ENCODE peak calls at places on chromosome 21, in five cellular contexts. One of them, this sample, is unnamed.

GRCh38 chr21:34968414-34969333 is 80.4 kb downstream of the RUNX1 start:
- DNase-seq in HepG2: peak
- DNase-seq in K562: no peak
- DNase-seq in GM12878: no peak
- DNase-seq in H1: no peak
- DNase-seq in this sample: no peak

GRCh38 chr21:17195965-17196364 is 316.9 kb upstream of the CXADR start:
- DNase-seq in K562: no peak
- DNase-seq in HepG2: no peak
- DNase-seq in H1: no peak
- DNase-seq in GM12878: no peak
- DNase-seq in this sample: no peak

GRCh38 chr21:34761758-34762330 is 93.0 kb downstream of the CLIC6 start:
- DNase-seq in K562: no peak
- DNase-seq in H1: no peak
- DNase-seq in GM12878: no peak
- DNase-seq in HepG2: no peak
- DNase-seq in this sample: no peak

GRCh38 chr21:46060596-46061061 is 37.3 kb upstream of the COL6A2 start:
- DNase-seq in H1: no peak
- DNase-seq in K562: no peak
- DNase-seq in HepG2: no peak
- DNase-seq in GM12878: no peak
- DNase-seq in this sample: peak

GRCh38 chr21:46323227-46323709 is 402 bp downstream of the C21orf58 start:
- DNase-seq in GM12878: no peak
- DNase-seq in K562: no peak
- DNase-seq in H1: no peak
- DNase-seq in HepG2: no peak
- DNase-seq in this sample: no peak

GRCh38 chr21:33767236-33767635 is 124.9 kb downstream of the ITSN1 start:
- DNase-seq in K562: no peak
- DNase-seq in GM12878: no peak
- DNase-seq in H1: no peak
- DNase-seq in HepG2: no peak
- DNase-seq in this sample: no peak

GRCh38 chr21:45970674-45971486 is 10.7 kb upstream of the COL6A1 start:
- DNase-seq in GM12878: no peak
- DNase-seq in K562: peak
- DNase-seq in HepG2: peak
- DNase-seq in H1: peak
- DNase-seq in this sample: peak

GRCh38 chr21:38322551-38322950 is 65.8 kb downstream of the KCNJ15 start:
- DNase-seq in K562: no peak
- DNase-seq in GM12878: no peak
- DNase-seq in HepG2: no peak
- DNase-seq in H1: no peak
- DNase-seq in this sample: no peak

GRCh38 chr21:33265664-33266049 is 510 bp upstream of the IL10RB start:
- DNase-seq in GM12878: peak
- DNase-seq in H1: no peak
- DNase-seq in HepG2: no peak
- DNase-seq in K562: peak
- DNase-seq in this sample: no peak

GRCh38 chr21:38804617-38805281 is 980 bp upstream of the ETS2 start:
- DNase-seq in K562: peak
- DNase-seq in H1: peak
- DNase-seq in GM12878: no peak
- DNase-seq in HepG2: no peak
- DNase-seq in this sample: no peak

GRCh38 chr21:37423103-37423502 is 56.5 kb downstream of the DYRK1A start:
- DNase-seq in HepG2: no peak
- DNase-seq in K562: no peak
- DNase-seq in GM12878: no peak
- DNase-seq in H1: no peak
- DNase-seq in this sample: no peak

GRCh38 chr21:33236799-33237198 is 7.1 kb downstream of the IFNAR2 start:
- DNase-seq in GM12878: no peak
- DNase-seq in K562: no peak
- DNase-seq in HepG2: no peak
- DNase-seq in H1: no peak
- DNase-seq in this sample: no peak

GRCh38 chr21:16587671-16588379 is 858.0 kb downstream of the USP25 start:
- DNase-seq in K562: no peak
- DNase-seq in HepG2: no peak
- DNase-seq in GM12878: no peak
- DNase-seq in H1: no peak
- DNase-seq in this sample: no peak

GRCh38 chr21:39105341-39105765 is 77.9 kb downstream of the PSMG1 start:
- DNase-seq in HepG2: peak
- DNase-seq in GM12878: no peak
- DNase-seq in H1: no peak
- DNase-seq in K562: no peak
- DNase-seq in this sample: no peak

GRCh38 chr21:40095477-40095876 is 228.2 kb downstream of the PCP4 start:
- DNase-seq in K562: no peak
- DNase-seq in H1: no peak
- DNase-seq in HepG2: no peak
- DNase-seq in GM12878: no peak
- DNase-seq in this sample: no peak

GRCh38 chr21:28485301-28486022 is 507.2 kb downstream of the LTN1 start:
- DNase-seq in K562: no peak
- DNase-seq in H1: no peak
- DNase-seq in GM12878: no peak
- DNase-seq in HepG2: no peak
- DNase-seq in this sample: no peak

GRCh38 chr21:26096972-26097371 is 73.6 kb downstream of the APP start:
- DNase-seq in K562: no peak
- DNase-seq in GM12878: no peak
- DNase-seq in H1: no peak
- DNase-seq in HepG2: no peak
- DNase-seq in this sample: no peak

GRCh38 chr21:38211321-38211720 is 45.5 kb upstream of the KCNJ15 start:
- DNase-seq in K562: no peak
- DNase-seq in H1: no peak
- DNase-seq in GM12878: no peak
- DNase-seq in HepG2: no peak
- DNase-seq in this sample: no peak

GRCh38 chr21:43854773-43855633 is 10.0 kb upstream of the AGPAT3 start:
- DNase-seq in HepG2: no peak
- DNase-seq in GM12878: peak
- DNase-seq in K562: peak
- DNase-seq in H1: no peak
- DNase-seq in this sample: no peak

GRCh38 chr21:39441502-39442475 is 3.8 kb downstream of the LCA5L start:
- DNase-seq in K562: peak
- DNase-seq in HepG2: peak
- DNase-seq in GM12878: no peak
- DNase-seq in H1: no peak
- DNase-seq in this sample: peak

GRCh38 chr21:38319781-38320180 is 63.0 kb downstream of the KCNJ15 start:
- DNase-seq in H1: no peak
- DNase-seq in HepG2: no peak
- DNase-seq in GM12878: no peak
- DNase-seq in K562: no peak
- DNase-seq in this sample: no peak

GRCh38 chr21:25583370-25584133 is 23.7 kb downstream of the MRPL39 start:
- DNase-seq in GM12878: no peak
- DNase-seq in K562: no peak
- DNase-seq in H1: no peak
- DNase-seq in HepG2: no peak
- DNase-seq in this sample: no peak

GRCh38 chr21:17598437-17598836 is 14.3 kb downstream of the BTG3 start:
- DNase-seq in GM12878: no peak
- DNase-seq in H1: no peak
- DNase-seq in HepG2: no peak
- DNase-seq in K562: no peak
- DNase-seq in this sample: no peak

GRCh38 chr21:28633803-28634572 is 358.7 kb downstream of the LTN1 start:
- DNase-seq in K562: no peak
- DNase-seq in H1: no peak
- DNase-seq in GM12878: no peak
- DNase-seq in HepG2: no peak
- DNase-seq in this sample: no peak

GRCh38 chr21:33364830-33365229 is 38.4 kb upstream of the IFNGR2 start:
- DNase-seq in HepG2: no peak
- DNase-seq in GM12878: no peak
- DNase-seq in K562: no peak
- DNase-seq in H1: no peak
- DNase-seq in this sample: no peak

GRCh38 chr21:38486221-38486620 is 12.1 kb downstream of the ERG start:
- DNase-seq in HepG2: no peak
- DNase-seq in K562: no peak
- DNase-seq in H1: no peak
- DNase-seq in GM12878: no peak
- DNase-seq in this sample: no peak

GRCh38 chr21:30044447-30045064 is 104.8 kb upstream of the GRIK1 start:
- DNase-seq in H1: peak
- DNase-seq in GM12878: no peak
- DNase-seq in K562: peak
- DNase-seq in HepG2: peak
- DNase-seq in this sample: peak

GRCh38 chr21:15367061-15367626 is 302.3 kb upstream of the NRIP1 start:
- DNase-seq in HepG2: no peak
- DNase-seq in K562: no peak
- DNase-seq in GM12878: no peak
- DNase-seq in H1: no peak
- DNase-seq in this sample: no peak
- TF ChIP-seq CEBPB in HepG2: no peak
- TF ChIP-seq CEBPB in K562: no peak
- TF ChIP-seq CEBPB in GM12878: no peak
- TF ChIP-seq CEBPB in H1: no peak
- TF ChIP-seq CEBPB in this sample: no peak

DNA sequence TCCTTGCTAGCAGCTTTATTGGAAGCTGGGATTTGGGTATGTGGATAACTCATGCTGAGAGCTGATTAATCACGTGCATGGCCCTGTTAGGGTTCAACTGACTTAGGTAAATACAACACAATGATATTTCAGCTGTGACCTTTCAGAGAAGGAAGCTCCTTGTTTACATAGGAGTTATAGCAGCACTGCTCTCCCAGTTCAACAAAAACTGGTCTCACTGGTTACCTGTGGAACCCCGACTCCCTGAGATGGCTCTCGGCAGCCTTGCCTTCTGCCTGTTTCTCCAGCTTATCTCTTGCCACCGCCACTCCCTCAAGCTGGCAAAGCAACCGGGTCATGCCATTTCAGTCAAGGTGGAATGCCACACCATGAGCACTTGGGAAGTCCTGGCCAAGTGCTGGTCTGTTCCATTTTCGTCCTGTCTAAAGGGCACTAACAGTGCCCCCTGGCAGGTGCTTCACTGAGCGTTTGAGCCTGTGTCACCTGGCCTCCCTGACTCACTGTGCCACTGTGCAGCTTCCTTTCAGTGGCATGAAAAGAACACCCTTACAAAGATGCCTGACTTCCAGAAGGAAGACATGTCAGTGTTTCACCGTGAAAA is 31.6 kb downstream of the DOP1B start:
- DNase-seq in GM12878: no peak
- DNase-seq in H1: no peak
- DNase-seq in HepG2: peak
- DNase-seq in K562: no peak
- DNase-seq in this sample: peak
- TF ChIP-seq HDAC2 in GM12878: no peak
- TF ChIP-seq HDAC2 in H1: no peak
- TF ChIP-seq HDAC2 in HepG2: peak
- TF ChIP-seq HDAC2 in K562: no peak
- TF ChIP-seq HDAC2 in this sample: no peak

GRCh38 chr21:32132409-32132808 is 146.4 kb downstream of the MIS18A start:
- DNase-seq in K562: no peak
- DNase-seq in H1: no peak
- DNase-seq in GM12878: no peak
- DNase-seq in HepG2: no peak
- DNase-seq in this sample: no peak

GRCh38 chr21:32131960-32132359 is 146.9 kb downstream of the MIS18A start:
- DNase-seq in HepG2: peak
- DNase-seq in H1: peak
- DNase-seq in K562: peak
- DNase-seq in GM12878: no peak
- DNase-seq in this sample: peak

GRCh38 chr21:32132911-32133310 is 145.9 kb downstream of the MIS18A start:
- DNase-seq in H1: peak
- DNase-seq in GM12878: no peak
- DNase-seq in HepG2: no peak
- DNase-seq in K562: no peak
- DNase-seq in this sample: no peak

GRCh38 chr21:32130031-32130891 is 148.6 kb downstream of the MIS18A start:
- DNase-seq in H1: no peak
- DNase-seq in K562: no peak
- DNase-seq in GM12878: no peak
- DNase-seq in HepG2: no peak
- DNase-seq in this sample: no peak

DNA sequence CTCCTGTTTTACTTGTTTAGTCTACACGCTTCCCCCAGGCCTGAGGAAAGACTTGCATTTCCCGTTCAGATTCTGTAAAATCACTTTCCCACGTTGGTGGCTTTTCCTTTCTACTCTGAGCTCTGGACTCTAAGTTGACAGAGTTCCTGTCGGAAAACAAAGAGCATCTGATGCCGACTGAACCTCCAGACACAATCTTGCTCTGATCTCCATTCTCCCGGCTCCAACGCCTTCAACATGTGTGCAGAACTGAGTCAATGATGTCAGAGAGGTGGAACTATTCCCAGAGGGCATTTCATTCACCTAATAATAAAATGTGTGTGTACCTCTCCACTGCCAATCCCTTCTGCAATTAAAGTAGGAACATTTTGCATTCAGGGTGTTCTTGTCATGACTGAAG is 147.7 kb downstream of the MIS18A start:
- DNase-seq in H1: peak
- DNase-seq in GM12878: no peak
- DNase-seq in K562: no peak
- DNase-seq in HepG2: peak
- DNase-seq in this sample: no peak
- TF ChIP-seq CEBPB in H1: no peak
- TF ChIP-seq CEBPB in GM12878: no peak
- TF ChIP-seq CEBPB in K562: no peak
- TF ChIP-seq CEBPB in HepG2: no peak
- TF ChIP-seq CEBPB in this sample: no peak

DNA sequence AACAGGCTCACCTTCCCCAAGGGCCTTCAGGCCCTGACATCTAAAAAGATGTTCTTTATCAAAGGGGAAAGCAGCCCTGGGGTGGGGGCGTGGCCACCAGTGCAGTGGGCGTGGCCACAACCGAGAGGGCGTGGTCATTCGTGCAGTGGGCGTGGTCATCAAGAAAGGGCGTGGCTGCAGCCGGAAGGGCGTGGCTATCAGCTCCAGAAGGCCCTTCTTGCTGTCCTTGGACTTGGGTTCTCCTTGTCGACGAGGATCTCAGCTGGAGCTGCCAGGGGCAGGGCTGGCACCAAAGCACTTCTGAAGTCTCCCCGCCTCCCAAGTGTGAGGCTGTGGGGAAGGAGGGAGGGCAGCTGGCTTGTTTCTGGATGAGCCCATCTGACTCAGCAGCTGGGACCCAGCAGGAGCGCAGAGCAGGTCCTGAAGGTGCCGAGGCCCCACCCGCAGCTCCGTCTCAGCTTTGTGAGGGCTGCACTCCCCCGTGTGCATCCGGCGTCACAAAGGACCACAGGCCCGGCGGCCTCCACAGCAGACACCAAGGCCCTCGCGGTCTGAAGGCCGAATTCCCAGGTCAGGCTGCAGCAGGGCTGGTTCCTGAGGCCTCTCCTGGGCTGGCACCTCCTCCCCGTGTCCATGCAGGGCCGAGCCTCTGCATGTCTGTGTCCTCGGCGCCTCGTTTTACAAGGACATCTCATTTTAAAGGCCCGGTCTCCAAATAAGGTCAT is 12.8 kb downstream of the PDE9A start:
- DNase-seq in HepG2: no peak
- DNase-seq in K562: peak
- DNase-seq in GM12878: no peak
- DNase-seq in H1: peak
- DNase-seq in this sample: peak
- TF ChIP-seq HDAC2 in HepG2: no peak
- TF ChIP-seq HDAC2 in K562: no peak
- TF ChIP-seq HDAC2 in GM12878: no peak
- TF ChIP-seq HDAC2 in H1: no peak
- TF ChIP-seq HDAC2 in this sample: no peak

This sample was measured in A549.